ENCODE peak calls at places on chromosomes 2 and 18, in nine cellular contexts. U, Y, C, I, O, X, N, E and Z are unnamed samples.

GRCh38 chr2:871175-871727 is 79.4 kb upstream of the SNTG2 start:
- DNase-seq in U (no peak), Y (no peak), C (no peak), I (no peak), O (no peak), X (no peak), N (no peak), E (no peak), Z (no peak)

GRCh38 chr2:74439373-74440004 is 2.2 kb downstream of the RTKN start:
- DNase-seq in U (no peak), Y (no peak), C (no peak), I (no peak), O (no peak), X (peak; percentile 7), N (no peak), E (no peak), Z (no peak)

GRCh38 chr2:105815401-105815800 is 70.7 kb downstream of the NCK2 start:
- DNase-seq in U (no peak), Y (no peak), C (no peak), I (no peak), O (no peak), X (no peak), N (no peak), E (no peak), Z (no peak)

GRCh38 chr2:101442042-101442666 is 32.8 kb downstream of the RFX8 start:
- DNase-seq in U (no peak), Y (no peak), C (no peak), I (no peak), O (peak; percentile 34), X (no peak), N (no peak), E (no peak), Z (no peak)

GRCh38 chr2:222891890-222892289 is 31.1 kb downstream of the ACSL3 start:
- DNase-seq in U (no peak), Y (no peak), C (no peak), I (no peak), O (no peak), X (no peak), N (no peak), E (no peak), Z (no peak)

GRCh38 chr2:63189026-63189425 is 138.4 kb downstream of the OTX1 start:
- DNase-seq in U (no peak), Y (peak; percentile 8), C (peak; percentile 15), I (peak; percentile 27), O (peak; percentile 49), X (peak; percentile 70), N (no peak), E (no peak), Z (no peak)

GRCh38 chr2:231454361-231454791 is 9.9 kb downstream of the NCL start:
- DNase-seq in U (no peak), Y (no peak), C (no peak), I (no peak), O (no peak), X (no peak), N (no peak), E (no peak), Z (no peak)

GRCh38 chr2:195898505-195898904 is 170.1 kb downstream of the DNAH7 start:
- DNase-seq in U (peak; percentile 40), Y (peak; percentile 19), C (no peak), I (peak; percentile 31), O (peak; percentile 90), X (no peak), N (peak; percentile 84), E (peak; percentile 43), Z (peak; percentile 89)

GRCh38 chr2:154952346-154953010 is 254.0 kb downstream of the KCNJ3 start:
- DNase-seq in U (no peak), Y (no peak), C (no peak), I (no peak), O (no peak), X (peak; percentile 64), N (no peak), E (no peak), Z (no peak)

GRCh38 chr2:239499989-239500914 is 99.4 kb upstream of the HDAC4 start:
- DNase-seq in U (no peak), Y (no peak), C (no peak), I (no peak), O (no peak), X (no peak), N (no peak), E (no peak), Z (no peak)

GRCh38 chr18:44804033-44804432 is 123.3 kb downstream of the SETBP1 start:
- DNase-seq in U (no peak), Y (no peak), C (no peak), I (no peak), O (no peak), X (no peak), N (no peak), E (no peak), Z (no peak)

GRCh38 chr18:6009751-6010150 is 114.4 kb upstream of the TMEM200C start:
- DNase-seq in U (no peak), Y (no peak), C (no peak), I (no peak), O (peak; percentile 11), X (no peak), N (no peak), E (no peak), Z (no peak)

GRCh38 chr2:197615033-197615652 is 60.2 kb downstream of the RFTN2 start:
- DNase-seq in U (no peak), Y (peak; percentile 52), C (no peak), I (peak; percentile 38), O (peak; percentile 88), X (no peak), N (no peak), E (no peak), Z (no peak)

DNA sequence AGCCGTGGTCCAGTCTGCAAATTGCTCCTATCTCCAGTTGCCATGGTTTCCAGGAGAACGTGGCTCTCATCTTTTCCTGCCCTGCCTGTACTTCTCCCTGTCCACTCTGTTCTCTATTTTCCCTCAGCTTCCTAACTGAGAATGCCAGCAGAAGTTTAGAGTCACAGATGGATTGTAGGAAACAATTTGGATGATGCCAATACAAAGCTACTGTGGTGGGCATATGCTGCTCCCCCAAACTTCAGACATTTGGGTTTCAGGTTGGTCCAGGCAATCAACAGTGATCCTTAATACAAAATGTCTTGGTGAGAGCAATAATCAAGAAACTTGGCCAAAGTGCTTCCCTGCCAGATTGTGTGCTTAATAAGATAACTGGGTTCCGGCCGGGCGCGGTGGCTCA is 50.2 kb downstream of the CDK15 start:
- DNase-seq in U (no peak), Y (no peak), C (no peak), I (no peak), O (no peak), X (no peak), N (no peak), E (no peak), Z (no peak)
- TF ChIP-seq CTCF in U (no peak), Y (no peak), C (no peak), I (no peak), O (no peak), X (no peak), N (no peak), E (no peak), Z (no peak)

GRCh38 chr2:69192176-69192945 is 179.4 kb downstream of the ANTXR1 start:
- DNase-seq in U (no peak), Y (peak; percentile 55), C (no peak), I (peak; percentile 69), O (no peak), X (no peak), N (no peak), E (no peak), Z (no peak)
- TF ChIP-seq CTCF in U (no peak), Y (no peak), C (no peak), I (no peak), O (no peak), X (no peak), N (no peak), E (no peak), Z (no peak)

GRCh38 chr2:25410370-25410769 is 68.6 kb upstream of the DNMT3A start:
- DNase-seq in U (no peak), Y (no peak), C (no peak), I (no peak), O (no peak), X (no peak), N (no peak), E (no peak), Z (no peak)
- TF ChIP-seq CTCF in U (no peak), Y (no peak), C (no peak), I (no peak), O (no peak), X (no peak), N (no peak), E (no peak), Z (no peak)

GRCh38 chr2:177676636-177677035 is 284.1 kb downstream of the AGPS start:
- DNase-seq in U (no peak), Y (no peak), C (no peak), I (no peak), O (no peak), X (no peak), N (no peak), E (no peak), Z (no peak)

GRCh38 chr2:177670791-177671528 is 278.4 kb downstream of the AGPS start:
- DNase-seq in U (no peak), Y (no peak), C (no peak), I (no peak), O (no peak), X (peak; percentile 22), N (no peak), E (no peak), Z (no peak)

GRCh38 chr2:177675256-177676220 is 283.0 kb downstream of the AGPS start:
- DNase-seq in U (no peak), Y (no peak), C (no peak), I (no peak), O (no peak), X (no peak), N (no peak), E (no peak), Z (no peak)

GRCh38 chr2:177671662-177672061 is 279.1 kb downstream of the AGPS start:
- DNase-seq in U (no peak), Y (no peak), C (no peak), I (no peak), O (no peak), X (no peak), N (no peak), E (no peak), Z (no peak)

DNA sequence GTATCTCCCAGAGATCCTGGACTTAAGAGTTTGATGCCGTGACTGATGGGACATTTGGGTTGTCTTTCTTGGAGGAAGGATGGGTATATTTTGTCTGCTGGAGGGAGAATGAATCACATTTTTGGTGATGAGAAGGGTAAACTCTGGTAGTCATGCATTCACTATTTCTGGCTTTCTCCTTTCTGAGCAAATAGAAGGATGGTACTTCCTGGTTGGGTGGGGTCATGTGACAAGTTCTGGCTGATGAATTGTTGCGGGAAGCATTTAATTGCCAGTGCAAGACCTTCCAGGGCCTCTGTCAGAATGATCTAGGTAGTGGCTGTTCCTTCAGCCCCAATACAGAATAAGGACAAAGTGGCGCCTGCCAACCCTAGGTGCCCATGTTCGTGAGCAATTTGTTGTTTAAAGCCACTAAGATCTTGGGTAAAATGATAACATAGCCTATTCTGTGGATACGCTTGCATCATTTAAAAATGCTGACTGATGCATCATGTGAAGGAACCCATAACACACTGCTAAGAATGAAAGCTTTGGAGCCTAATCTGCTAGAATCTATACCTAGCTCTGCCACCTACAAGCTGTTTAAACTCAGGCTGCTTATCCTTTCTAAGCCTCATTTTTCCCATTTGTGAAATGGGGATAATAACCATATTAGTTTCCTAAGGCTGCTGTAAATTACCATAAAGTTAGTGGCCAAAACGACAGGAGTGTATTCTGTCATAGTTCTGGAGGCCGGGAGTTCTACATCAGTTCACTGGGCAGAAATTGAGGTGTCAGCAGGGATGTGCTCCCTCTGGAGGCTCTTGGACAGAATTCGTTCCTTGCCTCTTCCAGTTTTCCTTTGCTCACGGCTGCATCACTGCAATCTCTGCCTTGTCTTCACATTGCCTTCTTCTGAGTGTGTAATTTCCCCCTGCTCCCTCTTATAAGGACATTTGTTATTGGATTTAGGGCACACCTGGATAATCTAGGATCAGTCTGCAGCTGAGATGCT is 281.3 kb downstream of the AGPS start:
- DNase-seq in U (no peak), Y (no peak), C (no peak), I (no peak), O (no peak), X (no peak), N (no peak), E (no peak), Z (no peak)
- TF ChIP-seq CTCF in U (no peak), Y (no peak), C (peak; percentile 11), I (no peak), O (peak; percentile 39), X (peak; percentile 23), N (no peak), E (no peak), Z (no peak)